ENCODE peak calls at places on chromosomes 7 and 10, in seven cellular contexts. G, W, A, Y, O, F and E are unnamed samples.
A peak's percentile ranks its signal among the peaks of the same experiment; 100 is the strongest.

GRCh38 chr7:55509322-55509721 is 63.0 kb downstream of the VOPP1 start:
- DNase-seq in Y (no peak), W (no peak), G (peak; percentile 50), O (peak; percentile 65), A (no peak), F (no peak), E (no peak)

GRCh38 chr7:151987748-151988529 is 31.7 kb downstream of the GALNTL5 start:
- DNase-seq in Y (no peak), F (peak; percentile 23), W (no peak), A (no peak), O (peak; percentile 45), G (no peak), E (no peak)

GRCh38 chr10:99912057-99912456 is 97.7 kb downstream of the DNMBP start:
- DNase-seq in A (no peak), O (no peak), F (no peak), W (no peak), G (no peak), Y (no peak), E (no peak)

GRCh38 chr7:98251844-98252639 is at the start of gene TECPR1:
- DNase-seq in G (peak; percentile 96), F (peak; percentile 56), Y (peak; percentile 75), O (peak; percentile 90), W (peak; percentile 93), A (peak; percentile 82), E (peak; percentile 79)

GRCh38 chr7:148021507-148022045 is 569.0 kb upstream of the C7orf33 start:
- DNase-seq in G (no peak), A (no peak), Y (no peak), O (no peak), F (no peak), W (no peak), E (no peak)

GRCh38 chr7:20075992-20076813 is 141.0 kb downstream of the MACC1 start:
- DNase-seq in O (no peak), W (no peak), A (no peak), G (no peak), F (no peak), Y (no peak), E (no peak)

GRCh38 chr10:3959370-3960266 is 174.6 kb upstream of the KLF6 start:
- DNase-seq in O (no peak), Y (no peak), W (peak; percentile 31), G (no peak), F (no peak), A (no peak), E (no peak)

GRCh38 chr7:54964136-54964535 is 54.7 kb upstream of the EGFR start:
- DNase-seq in Y (no peak), F (no peak), G (no peak), W (no peak), A (no peak), O (no peak), E (no peak)

GRCh38 chr10:23172846-23173548 is 19.1 kb upstream of the PTF1A start:
- DNase-seq in G (no peak), W (no peak), O (no peak), F (no peak), Y (no peak), A (peak; percentile 58), E (no peak)